ENCODE peak calls at places on chromosomes 2 and 18, in five cellular contexts. Z is heart left ventricle, F is stomach, O is kidney, Y is neural progenitor cell. D is an unnamed sample. For H3K9me3, the result is how much of the 10 kb centered on the place peaks cover.

GRCh38 chr18:62329676-62330454 is 4.8 kb downstream of the TNFRSF11A start:
- DNase-seq in O (no peak), Y (no peak), F (peak), Z (peak), D (no peak)

GRCh38 chr18:3262234-3263171 is 570 bp downstream of the MYL12B start:
- DNase-seq in Y (no peak), F (no peak), O (no peak), Z (no peak), D (no peak)

GRCh38 chr2:36463365-36463764 is 107.8 kb downstream of the CRIM1 start:
- DNase-seq in Z (no peak), O (no peak), Y (no peak), F (no peak), D (no peak)

GRCh38 chr2:143123911-143124310 is 5.3 kb upstream of the ARHGAP15 start:
- DNase-seq in O (no peak), F (no peak), Y (no peak), Z (no peak), D (no peak)

GRCh38 chr2:45833301-45833967 is 182.0 kb downstream of the PRKCE start:
- DNase-seq in F (no peak), O (no peak), Y (no peak), Z (no peak), D (no peak)

GRCh38 chr2:174005801-174006419 is 40.7 kb upstream of the SP3 start:
- DNase-seq in Z (no peak), Y (no peak), F (no peak), O (no peak), D (no peak)

GRCh38 chr2:96868555-96869280 is 1.2 kb downstream of the SEMA4C start:
- DNase-seq in O (peak), Y (peak), F (peak), Z (peak), D (peak)

GRCh38 chr2:61354486-61355197 is 116.2 kb downstream of the USP34 start:
- DNase-seq in F (no peak), Y (no peak), Z (no peak), O (no peak), D (no peak)

GRCh38 chr18:48360376-48361021 is 48.7 kb downstream of the ZBTB7C start:
- DNase-seq in Z (no peak), F (peak), Y (no peak), O (no peak), D (no peak)

GRCh38 chr18:51107594-51108305 is 77.7 kb downstream of the SMAD4 start:
- DNase-seq in Y (no peak), O (no peak), Z (no peak), F (no peak), D (no peak)

GRCh38 chr2:233056961-233057605 is 3.1 kb upstream of the INPP5D start:
- DNase-seq in F (peak), O (no peak), Z (peak), Y (no peak), D (no peak)

GRCh38 chr2:127679680-127680361 is 4.5 kb upstream of the LIMS2 start:
- DNase-seq in Z (peak), F (no peak), Y (no peak), O (no peak), D (no peak)

GRCh38 chr2:74671479-74671878 is 17.4 kb downstream of the SEMA4F start:
- DNase-seq in O (no peak), F (no peak), Z (no peak), Y (no peak), D (no peak)

GRCh38 chr2:182593394-182593707 is 122.7 kb upstream of the DNAJC10 start:
- DNase-seq in Z (no peak), O (no peak), F (no peak), Y (no peak), D (no peak)

GRCh38 chr2:11363868-11364564 is 19.6 kb upstream of the ROCK2 start:
- DNase-seq in F (no peak), Y (no peak), Z (no peak), O (no peak), D (no peak)

GRCh38 chr2:174591740-174592139 is 5.9 kb downstream of the WIPF1 start:
- DNase-seq in Z (no peak), Y (no peak), O (no peak), F (no peak), D (no peak)

GRCh38 chr2:38116762-38117161 is 40.8 kb upstream of the CYP1B1 start:
- DNase-seq in Y (no peak), F (no peak), Z (no peak), O (no peak), D (no peak)

GRCh38 chr18:9419956-9420631 is 55.2 kb upstream of the RALBP1 start:
- DNase-seq in Z (no peak), O (no peak), Y (no peak), F (no peak), D (no peak)

GRCh38 chr2:131036269-131036668 is 57.0 kb downstream of the FAM168B start:
- DNase-seq in Z (no peak), O (no peak), F (no peak), Y (no peak), D (no peak)

GRCh38 chr18:79884963-79885728 is 66.3 kb downstream of the SLC66A2 start:
- DNase-seq in F (no peak), Y (no peak), Z (no peak), O (peak), D (no peak)

GRCh38 chr18:79887181-79888000 is 64.1 kb downstream of the SLC66A2 start:
- DNase-seq in Y (no peak), F (no peak), Z (peak), O (peak), D (no peak)

GRCh38 chr18:79888016-79888415 is 63.4 kb downstream of the SLC66A2 start:
- DNase-seq in Y (no peak), Z (peak), O (peak), F (no peak), D (no peak)

GRCh38 chr18:79890638-79891037 is 60.8 kb downstream of the SLC66A2 start:
- DNase-seq in Z (no peak), Y (no peak), O (no peak), F (no peak), D (no peak)

DNA sequence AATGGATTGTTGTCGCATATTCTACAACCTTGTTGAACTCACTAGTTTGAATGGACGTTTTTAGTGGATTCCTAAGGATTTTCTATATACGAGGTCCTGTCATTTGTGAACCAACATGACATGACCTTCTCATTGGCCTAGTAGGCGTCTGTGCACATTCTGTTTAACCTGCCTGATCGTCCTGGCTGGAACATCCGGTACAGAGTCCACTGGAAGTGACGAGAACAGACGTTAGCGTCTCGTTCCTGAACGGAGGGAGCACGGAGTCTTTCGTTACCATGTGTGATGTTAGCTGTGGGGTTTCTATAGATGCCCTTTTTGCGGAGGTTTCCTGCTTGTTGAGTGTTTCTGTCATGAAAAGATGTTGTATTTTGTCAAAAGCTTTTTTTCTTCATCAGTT is 61.9 kb downstream of the SLC66A2 start:
- DNase-seq in Z (no peak), O (no peak), F (no peak), Y (no peak), D (no peak)
- H3K9me3 ChIP-seq in Z (half or more), O (under half), F (half or more), Y (under half), D (under half)

GRCh38 chr2:106759962-106760361 is 126.0 kb downstream of the ST6GAL2 start:
- DNase-seq in O (no peak), F (no peak), Z (no peak), Y (no peak), D (no peak)
- TF ChIP-seq CTCF in O (no peak), F (no peak), Z (no peak), Y (no peak), D (no peak)

GRCh38 chr2:81495556-81495955 is 1191.0 kb upstream of the LRRTM1 start:
- DNase-seq in Z (no peak), O (no peak), F (no peak), Y (no peak), D (no peak)
- H3K9me3 ChIP-seq in Z (under half), O (under half), F (under half), Y (under half), D (under half)

DNA sequence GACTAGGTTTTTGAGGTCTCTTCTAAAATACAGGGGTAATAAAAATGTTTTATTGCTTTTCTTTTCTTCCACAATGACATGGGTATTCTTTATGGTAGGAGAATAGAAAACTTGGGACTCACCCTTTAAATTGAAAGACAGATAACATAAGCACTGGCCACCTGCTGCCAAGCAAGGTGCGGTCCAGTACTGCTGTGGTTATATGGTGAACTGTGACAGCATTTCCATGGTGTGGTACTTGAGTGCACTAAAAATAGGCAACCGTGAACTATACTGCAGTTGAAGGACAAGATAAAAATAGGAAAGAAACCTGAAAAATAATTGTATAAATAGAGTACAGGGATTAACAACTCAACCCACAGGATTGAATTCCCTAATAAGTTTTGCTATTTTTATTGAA is 54.4 kb upstream of the GRB14 start:
- DNase-seq in Z (no peak), O (no peak), F (no peak), Y (no peak), D (no peak)
- TF ChIP-seq CTCF in Z (no peak), O (no peak), F (no peak), Y (no peak), D (no peak)

GRCh38 chr2:22795467-22795866 is 589.5 kb upstream of the KLHL29 start:
- DNase-seq in O (no peak), Z (no peak), F (no peak), Y (no peak), D (no peak)

GRCh38 chr2:22798389-22798788 is 586.6 kb upstream of the KLHL29 start:
- DNase-seq in F (no peak), Y (no peak), O (no peak), Z (no peak), D (no peak)

GRCh38 chr2:22800422-22800821 is 584.6 kb upstream of the KLHL29 start:
- DNase-seq in Z (no peak), O (no peak), Y (peak), F (no peak), D (no peak)

DNA sequence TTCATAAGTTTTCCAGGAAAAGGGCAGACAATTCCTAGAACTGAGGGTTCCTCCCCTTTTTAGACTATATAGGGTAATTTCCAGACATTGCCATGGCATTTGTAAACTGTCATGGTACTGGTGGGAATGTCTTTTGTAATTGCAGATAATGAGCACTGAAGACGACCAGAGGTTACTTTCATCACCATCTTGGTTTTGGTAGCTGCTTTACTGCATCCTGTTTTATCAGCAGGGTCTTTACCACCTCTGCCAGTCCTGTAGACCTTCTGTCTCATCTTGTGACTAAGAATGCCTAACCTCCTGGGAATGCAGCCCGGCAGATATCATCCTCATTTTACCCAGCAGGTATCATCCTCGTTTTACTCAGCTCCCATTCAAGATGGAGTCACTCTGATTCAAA is 583.9 kb upstream of the KLHL29 start:
- DNase-seq in F (no peak), O (no peak), Z (no peak), Y (no peak), D (no peak)
- H3K9me3 ChIP-seq in F (under half), O (under half), Z (under half), Y (under half), D (under half)

GRCh38 chr2:230321031-230321430 is 6.0 kb upstream of the SP140L start:
- DNase-seq in F (no peak), O (no peak), Y (no peak), Z (no peak), D (no peak)

GRCh38 chr2:230325316-230326243 is 1.4 kb upstream of the SP140L start:
- DNase-seq in Z (no peak), F (no peak), O (no peak), Y (no peak), D (no peak)

GRCh38 chr2:230322561-230323384 is 4.2 kb upstream of the SP140L start:
- DNase-seq in O (no peak), F (no peak), Z (no peak), Y (no peak), D (no peak)

GRCh38 chr2:230324503-230324902 is 2.5 kb upstream of the SP140L start:
- DNase-seq in F (no peak), O (no peak), Y (no peak), Z (no peak), D (no peak)

DNA sequence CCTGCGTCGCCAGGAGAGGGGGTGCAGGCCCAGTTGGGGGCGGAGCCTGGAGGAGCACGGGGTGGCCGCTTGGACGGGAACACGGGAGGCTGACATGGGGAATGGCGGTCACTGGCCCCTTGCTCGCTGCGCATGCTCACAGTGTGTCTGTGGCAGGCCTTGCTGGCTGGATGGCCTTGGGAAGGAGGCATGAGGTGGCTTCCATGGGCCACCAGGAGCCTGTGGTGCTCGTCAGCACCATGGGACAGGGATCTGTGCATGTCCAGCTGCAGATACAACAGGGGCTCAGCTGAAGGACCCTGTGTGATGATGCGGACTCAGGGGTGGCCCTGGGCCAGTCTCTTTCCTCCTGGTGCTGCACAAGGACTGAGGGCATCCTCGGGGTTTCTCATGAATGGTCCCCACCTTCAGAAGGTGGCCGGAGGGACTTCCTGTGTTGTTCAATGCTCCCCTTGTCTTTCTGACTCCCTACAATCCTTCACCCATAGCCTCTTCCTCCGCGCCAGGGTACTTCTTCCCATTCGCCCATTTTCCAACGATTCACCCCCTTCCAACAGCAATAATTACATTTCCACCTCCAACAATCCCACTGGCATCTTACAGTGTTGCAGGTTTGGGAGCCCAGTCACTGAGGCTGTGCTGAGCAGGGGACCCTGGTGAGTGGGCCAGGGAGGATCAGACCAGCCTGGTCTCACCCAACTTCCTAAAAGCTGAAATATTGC is 3.4 kb upstream of the SP140L start:
- DNase-seq in F (no peak), Z (no peak), Y (no peak), O (no peak), D (no peak)
- TF ChIP-seq CTCF in F (no peak), Z (no peak), Y (no peak), O (no peak), D (no peak)

GRCh38 chr2:234670052-234670451 is 173.2 kb upstream of the ARL4C start:
- DNase-seq in Z (no peak), O (no peak), Y (no peak), F (no peak), D (no peak)

GRCh38 chr2:234669611-234670010 is 172.7 kb upstream of the ARL4C start:
- DNase-seq in Z (no peak), O (no peak), Y (peak), F (no peak), D (no peak)

GRCh38 chr2:234669001-234669400 is 172.1 kb upstream of the ARL4C start:
- DNase-seq in Y (no peak), O (no peak), F (no peak), Z (no peak), D (no peak)

GRCh38 chr2:234665304-234665703 is 168.4 kb upstream of the ARL4C start:
- DNase-seq in Z (no peak), F (no peak), O (no peak), Y (no peak), D (no peak)

DNA sequence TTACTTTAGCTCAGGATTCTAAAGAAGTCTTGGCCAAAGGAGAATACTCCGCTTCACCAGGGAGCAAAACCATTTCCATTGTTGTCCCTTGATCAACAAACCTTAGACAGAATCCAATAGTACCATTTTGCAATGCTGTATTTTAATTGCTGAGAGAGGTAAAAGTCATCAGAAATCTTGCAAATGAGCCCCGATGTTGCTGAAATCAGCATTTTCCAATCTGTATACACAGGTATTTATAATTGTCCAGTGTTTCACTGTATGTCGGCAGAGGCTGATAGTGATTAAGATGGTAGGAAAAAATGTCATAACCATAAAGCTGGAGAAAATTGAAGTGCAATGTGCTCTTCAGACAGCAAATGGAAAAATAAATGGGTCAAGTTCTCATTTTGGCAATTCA is 170.0 kb upstream of the ARL4C start:
- DNase-seq in O (no peak), F (no peak), Y (no peak), Z (no peak), D (no peak)
- H3K9me3 ChIP-seq in O (under half), F (under half), Y (under half), Z (under half), D (under half)

GRCh38 chr2:113879457-113879856 is 10.4 kb upstream of the ACTR3 start:
- DNase-seq in Z (no peak), F (no peak), Y (no peak), O (no peak), D (no peak)
- TF ChIP-seq CTCF in Z (no peak), F (no peak), Y (no peak), O (no peak), D (no peak)

DNA sequence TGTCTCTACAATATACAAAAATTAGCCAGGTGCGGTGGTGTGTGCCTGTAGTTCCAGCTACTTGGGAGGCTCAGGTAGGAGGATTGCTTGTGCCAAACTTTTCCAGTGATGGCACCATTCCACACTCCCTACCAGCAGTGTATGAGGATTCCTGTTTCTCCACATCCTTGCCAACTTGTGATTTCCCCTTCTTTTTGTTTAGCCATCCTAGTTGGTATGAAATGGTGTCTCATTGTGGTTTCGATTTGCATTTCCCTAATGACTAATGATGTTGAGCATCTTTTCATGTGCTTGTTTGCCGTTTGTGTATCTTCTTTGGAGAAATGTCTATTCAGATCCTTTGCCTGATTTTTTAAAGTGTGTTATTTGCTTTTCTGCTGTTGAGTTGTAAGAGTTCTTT is 41.0 kb downstream of the EPB41L5 start:
- DNase-seq in F (no peak), Y (no peak), O (no peak), Z (no peak), D (no peak)
- H3K9me3 ChIP-seq in F (under half), Y (under half), O (under half), Z (under half), D (under half)

GRCh38 chr2:203592470-203592869 is 57.4 kb upstream of the RAPH1 start:
- DNase-seq in O (no peak), F (no peak), Z (no peak), Y (no peak), D (no peak)
- TF ChIP-seq CTCF in O (no peak), F (no peak), Z (no peak), Y (no peak), D (no peak)

D was measured in uterus.